ENCODE peak calls at places on chromosomes 5 and 9, in five cellular contexts. L is A549, D is K562, E is HepG2, R is GM12878. Z is an unnamed sample.

GRCh38 chr9:84659273-84659672 is 10.3 kb upstream of the NTRK2 start:
- DNase-seq in L (no peak), D (no peak), E (no peak), R (no peak), Z (no peak)

GRCh38 chr9:110742741-110743371 is 74.3 kb downstream of the MUSK start:
- DNase-seq in L (no peak), D (no peak), E (no peak), R (no peak), Z (no peak)

GRCh38 chr5:153552886-153553285 is 62.4 kb downstream of the GRIA1 start:
- DNase-seq in L (no peak), D (no peak), E (no peak), R (no peak), Z (no peak)

GRCh38 chr9:91177661-91178280 is 183.9 kb downstream of the AUH start:
- DNase-seq in L (no peak), D (no peak), E (no peak), R (no peak), Z (no peak)

GRCh38 chr5:133682496-133682895 is 70.2 kb upstream of the FSTL4 start:
- DNase-seq in L (no peak), D (no peak), E (no peak), R (no peak), Z (no peak)

GRCh38 chr9:132099741-132100407 is 20.2 kb upstream of the MED27 start:
- DNase-seq in L (no peak), D (no peak), E (no peak), R (no peak), Z (no peak)

GRCh38 chr5:143446535-143447226 is 43.2 kb upstream of the NR3C1 start:
- DNase-seq in L (no peak), D (no peak), E (no peak), R (no peak), Z (no peak)

GRCh38 chr5:163347671-163348070 is 89.7 kb upstream of the CCNG1 start:
- DNase-seq in L (peak; percentile 70), D (peak; percentile 66), E (peak; percentile 59), R (peak; percentile 21), Z (peak; percentile 71)

GRCh38 chr9:108687360-108687981 is 168.3 kb downstream of the ACTL7B start:
- DNase-seq in L (no peak), D (no peak), E (no peak), R (no peak), Z (no peak)

GRCh38 chr5:120734033-120734432 is 269.9 kb downstream of the PRR16 start:
- DNase-seq in L (no peak), D (no peak), E (no peak), R (no peak), Z (no peak)

GRCh38 chr5:124289641-124290201 is 456.7 kb downstream of the ZNF608 start:
- DNase-seq in L (no peak), D (no peak), E (peak; percentile 91), R (no peak), Z (no peak)

GRCh38 chr5:169350759-169351240 is 49.9 kb upstream of the SLIT3 start:
- DNase-seq in L (peak; percentile 96), D (no peak), E (no peak), R (no peak), Z (peak; percentile 41)

GRCh38 chr9:101569736-101570501 is 24.9 kb downstream of the PPP3R2 start:
- DNase-seq in L (no peak), D (peak; percentile 8), E (no peak), R (no peak), Z (no peak)

DNA sequence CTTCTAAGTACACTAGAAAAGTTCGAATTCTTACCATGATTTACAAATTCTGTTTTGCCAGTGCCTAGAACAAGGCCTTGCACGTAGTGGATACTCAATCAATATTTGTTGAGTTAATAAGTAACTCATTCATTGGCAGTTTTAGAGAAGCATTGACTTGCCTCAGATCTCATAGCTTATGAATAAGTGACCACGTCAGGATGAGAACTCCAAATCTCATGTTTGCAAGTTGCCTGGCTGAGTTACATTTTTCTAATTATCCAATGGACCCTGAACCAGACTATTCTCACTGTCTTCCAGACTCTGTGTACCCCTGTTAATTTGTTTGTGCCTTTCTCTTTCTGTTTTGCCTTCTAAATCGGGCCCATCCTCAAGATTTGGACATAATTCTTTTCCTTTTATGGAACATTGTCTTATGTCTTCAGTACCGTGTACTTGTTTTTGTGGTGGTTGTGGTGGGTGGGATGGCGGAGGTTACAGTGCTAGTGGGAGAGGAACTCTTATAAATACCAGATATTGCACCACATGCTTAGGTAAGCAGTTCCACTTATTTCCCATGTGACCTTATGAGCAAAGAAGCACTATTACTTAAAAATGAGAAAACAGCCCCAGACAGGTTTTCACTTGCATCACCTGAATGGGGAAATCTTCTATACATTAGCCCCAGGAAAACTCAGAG is 96.3 kb downstream of the UNC13B start:
- DNase-seq in L (no peak), D (no peak), E (peak; percentile 86), R (no peak), Z (peak; percentile 39)
- TF ChIP-seq MAX in L (no peak), D (no peak), E (no peak), R (no peak), Z (no peak)

GRCh38 chr9:107266624-107267369 is 16.3 kb upstream of the RAD23B start:
- DNase-seq in L (no peak), D (no peak), E (no peak), R (no peak), Z (no peak)
- H3K4me3 ChIP-seq in L (no peak overlapping the region), D (no peak overlapping the region), E (no peak overlapping the region), R (no peak overlapping the region), Z (no peak overlapping the region)

GRCh38 chr5:167755420-167755819 is 536.0 kb upstream of the WWC1 start:
- DNase-seq in L (no peak), D (no peak), E (no peak), R (no peak), Z (no peak)

GRCh38 chr5:167753725-167754490 is 537.5 kb upstream of the WWC1 start:
- DNase-seq in L (no peak), D (no peak), E (no peak), R (no peak), Z (no peak)

GRCh38 chr5:167759411-167759821 is 532.0 kb upstream of the WWC1 start:
- DNase-seq in L (peak; percentile 67), D (no peak), E (no peak), R (no peak), Z (no peak)

DNA sequence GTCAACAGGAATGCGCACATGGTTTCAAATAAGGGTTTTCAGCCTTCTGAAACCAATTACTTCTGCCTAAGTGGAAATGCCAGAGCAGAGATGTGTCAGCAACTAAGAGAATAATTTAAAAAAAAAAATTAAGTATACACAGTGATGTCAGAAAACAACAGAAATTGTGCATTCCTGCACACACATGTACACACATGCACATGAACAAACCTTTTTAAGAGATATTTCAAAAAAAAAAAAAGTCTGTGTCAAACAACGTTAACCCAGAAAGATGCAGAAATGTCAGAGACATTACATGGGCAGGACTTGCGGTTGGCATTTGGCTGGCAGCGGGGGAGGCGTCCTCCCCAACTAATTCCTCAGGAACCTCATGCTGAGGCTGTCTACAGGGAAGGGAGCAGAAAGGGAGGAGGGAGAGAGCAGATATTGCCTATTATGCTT is 536.9 kb upstream of the WWC1 start:
- DNase-seq in L (no peak), D (no peak), E (no peak), R (no peak), Z (no peak)
- TF ChIP-seq MAX in L (no peak), D (no peak), E (no peak), R (no peak), Z (no peak)

GRCh38 chr5:7667216-7667767 is 183.6 kb downstream of the CFAP90 start:
- DNase-seq in L (no peak), D (no peak), E (no peak), R (no peak), Z (no peak)

GRCh38 chr5:7662289-7662688 is 188.6 kb downstream of the CFAP90 start:
- DNase-seq in L (no peak), D (no peak), E (no peak), R (no peak), Z (no peak)

GRCh38 chr5:7668161-7668560 is 182.8 kb downstream of the CFAP90 start:
- DNase-seq in L (no peak), D (no peak), E (no peak), R (no peak), Z (no peak)

GRCh38 chr5:7664208-7664607 is 186.7 kb downstream of the CFAP90 start:
- DNase-seq in L (no peak), D (no peak), E (no peak), R (no peak), Z (no peak)

GRCh38 chr5:7663808-7664207 is 187.1 kb downstream of the CFAP90 start:
- DNase-seq in L (no peak), D (no peak), E (no peak), R (no peak), Z (no peak)
- H3K4me3 ChIP-seq in L (no peak overlapping the region), D (no peak overlapping the region), E (no peak overlapping the region), R (no peak overlapping the region), Z (no peak overlapping the region)

GRCh38 chr5:8827701-8828100 is 718.2 kb downstream of the SEMA5A start:
- DNase-seq in L (no peak), D (no peak), E (no peak), R (no peak), Z (no peak)
- TF ChIP-seq MAX in L (no peak), D (no peak), E (no peak), R (no peak), Z (no peak)

Z was measured in NB4.